ENCODE peak calls at places on chromosomes 12 and 14, in four cellular contexts. I is erythroblast, S is Kasumi-1, Q is suprapubic skin. E is an unnamed sample.

GRCh38 chr12:56296207-56296785 is 3.8 kb downstream of the CS start:
- DNase-seq in Q (no peak), S (peak), I (no peak), E (no peak)

GRCh38 chr12:2271961-2272360 is 219.2 kb downstream of the CACNA1C start:
- DNase-seq in S (no peak), I (no peak), Q (no peak), E (no peak)

GRCh38 chr14:29028973-29029582 is 262.5 kb downstream of the FOXG1 start:
- DNase-seq in Q (no peak), S (no peak), I (no peak), E (no peak)

GRCh38 chr12:122527478-122527944 is 462 bp downstream of the KNTC1 start:
- DNase-seq in S (peak), Q (no peak), I (peak), E (no peak)

GRCh38 chr12:101592448-101592847 is 2.3 kb upstream of the MYBPC1 start:
- DNase-seq in S (no peak), I (no peak), Q (no peak), E (no peak)

GRCh38 chr14:69044965-69045555 is 66.0 kb upstream of the ACTN1 start:
- DNase-seq in Q (no peak), S (no peak), I (no peak), E (no peak)

GRCh38 chr12:2276288-2276842 is 223.6 kb downstream of the CACNA1C start:
- DNase-seq in Q (no peak), S (no peak), I (no peak), E (peak)

GRCh38 chr12:9745191-9745590 is 12.3 kb upstream of the CLECL1 start:
- DNase-seq in Q (no peak), S (no peak), I (no peak), E (no peak)